ENCODE peak calls at places on chromosomes 12 and 14, in seven cellular contexts. L is A549, R is GM20000, F is progenitor cell of endocrine pancreas, Q is Calu3, S is GM06990, G is omental fat pad. Y is an unnamed sample.

GRCh38 chr12:80901661-80902060 is 36.1 kb downstream of the LIN7A start:
- DNase-seq in L (no peak), R (no peak), F (no peak), Q (no peak), S (no peak), G (no peak), Y (no peak)

GRCh38 chr12:34339922-34340321 is 317.6 kb downstream of the ALG10 start:
- DNase-seq in L (no peak), R (no peak), F (no peak), Q (no peak), S (no peak), G (no peak), Y (no peak)

GRCh38 chr14:101191882-101192660 is 288.5 kb upstream of the RTL1 start:
- DNase-seq in L (no peak), R (no peak), F (no peak), Q (no peak), S (no peak), G (no peak), Y (no peak)

GRCh38 chr12:131454418-131455217 is 256.3 kb upstream of the SFSWAP start:
- DNase-seq in L (peak), R (peak), F (peak), Q (peak), S (peak), G (no peak), Y (peak)

GRCh38 chr12:23055004-23055403 is 430.0 kb downstream of the ETNK1 start:
- DNase-seq in L (peak), R (no peak), F (peak), Q (peak), S (no peak), G (no peak), Y (peak)

GRCh38 chr12:25866586-25867378 is 91.7 kb upstream of the RASSF8 start:
- DNase-seq in L (no peak), R (no peak), F (no peak), Q (no peak), S (no peak), G (no peak), Y (no peak)

GRCh38 chr14:59055439-59056045 is 132.9 kb upstream of the DAAM1 start:
- DNase-seq in L (peak), R (peak), F (no peak), Q (peak), S (no peak), G (no peak), Y (no peak)

GRCh38 chr12:94140556-94140955 is 7.8 kb upstream of the PLXNC1 start:
- DNase-seq in L (peak), R (peak), F (no peak), Q (no peak), S (peak), G (no peak), Y (peak)

GRCh38 chr12:50610171-50610570 is 105.4 kb downstream of the DIP2B start:
- DNase-seq in L (no peak), R (no peak), F (no peak), Q (no peak), S (no peak), G (no peak), Y (no peak)

GRCh38 chr12:66035289-66035961 is 95.1 kb downstream of the LLPH start:
- DNase-seq in L (peak), R (no peak), F (no peak), Q (peak), S (no peak), G (no peak), Y (no peak)

GRCh38 chr12:5439333-5439732 is 7.4 kb downstream of the NTF3 start:
- DNase-seq in L (no peak), R (no peak), F (no peak), Q (no peak), S (no peak), G (no peak), Y (no peak)

GRCh38 chr12:107126688-107127481 is 33.5 kb upstream of the CRY1 start:
- DNase-seq in L (peak), R (no peak), F (no peak), Q (no peak), S (no peak), G (no peak), Y (no peak)

GRCh38 chr14:73829526-73830431 is 21.9 kb upstream of the PTGR2 start:
- DNase-seq in L (peak), R (peak), F (no peak), Q (peak), S (peak), G (no peak), Y (no peak)

GRCh38 chr12:1740161-1740948 is 49.5 kb downstream of the ADIPOR2 start:
- DNase-seq in L (no peak), R (no peak), F (no peak), Q (no peak), S (no peak), G (no peak), Y (no peak)

GRCh38 chr12:52183544-52183910 is 8.3 kb downstream of the KRT80 start:
- DNase-seq in L (no peak), R (no peak), F (no peak), Q (no peak), S (no peak), G (no peak), Y (no peak)

GRCh38 chr14:91873476-91874265 is 6.3 kb upstream of the TC2N start:
- DNase-seq in L (no peak), R (peak), F (no peak), Q (peak), S (peak), G (no peak), Y (no peak)

GRCh38 chr12:19539836-19540235 is 100.5 kb downstream of the AEBP2 start:
- DNase-seq in L (no peak), R (no peak), F (no peak), Q (no peak), S (no peak), G (no peak), Y (no peak)

GRCh38 chr12:88185988-88186387 is 43.9 kb downstream of the TMTC3 start:
- DNase-seq in L (peak), R (no peak), F (no peak), Q (peak), S (no peak), G (no peak), Y (no peak)

GRCh38 chr12:51389302-51389999 is 1.8 kb downstream of the GALNT6 start:
- DNase-seq in L (no peak), R (peak), F (no peak), Q (no peak), S (peak), G (no peak), Y (no peak)

GRCh38 chr12:79512068-79512467 is 178.7 kb downstream of the PAWR start:
- DNase-seq in L (peak), R (no peak), F (no peak), Q (no peak), S (no peak), G (no peak), Y (peak)
- TF ChIP-seq CTCF in L (peak), R (no peak), F (peak), Q (no peak), S (peak), G (no peak), Y (no peak)

GRCh38 chr12:111175404-111175803 is 193.5 kb downstream of the PHETA1 start:
- DNase-seq in L (no peak), R (no peak), F (no peak), Q (no peak), S (no peak), G (no peak), Y (no peak)

GRCh38 chr12:111171832-111172231 is 197.1 kb downstream of the PHETA1 start:
- DNase-seq in L (no peak), R (no peak), F (no peak), Q (no peak), S (no peak), G (no peak), Y (no peak)

GRCh38 chr12:111171334-111171733 is 197.6 kb downstream of the PHETA1 start:
- DNase-seq in L (no peak), R (no peak), F (no peak), Q (no peak), S (no peak), G (no peak), Y (no peak)

GRCh38 chr12:111173391-111174282 is 195.3 kb downstream of the PHETA1 start:
- DNase-seq in L (no peak), R (no peak), F (no peak), Q (no peak), S (no peak), G (no peak), Y (no peak)

GRCh38 chr12:111174283-111175108 is 194.4 kb downstream of the PHETA1 start:
- DNase-seq in L (peak), R (peak), F (no peak), Q (no peak), S (no peak), G (no peak), Y (no peak)
- TF ChIP-seq CTCF in L (peak), R (peak), F (peak), Q (no peak), S (peak), G (no peak), Y (no peak)

GRCh38 chr14:75884198-75884611 is 97.6 kb downstream of the TGFB3 start:
- DNase-seq in L (no peak), R (no peak), F (no peak), Q (no peak), S (no peak), G (no peak), Y (peak)
- TF ChIP-seq CTCF in L (no peak), R (no peak), F (peak), Q (no peak), S (peak), G (no peak), Y (peak)

DNA sequence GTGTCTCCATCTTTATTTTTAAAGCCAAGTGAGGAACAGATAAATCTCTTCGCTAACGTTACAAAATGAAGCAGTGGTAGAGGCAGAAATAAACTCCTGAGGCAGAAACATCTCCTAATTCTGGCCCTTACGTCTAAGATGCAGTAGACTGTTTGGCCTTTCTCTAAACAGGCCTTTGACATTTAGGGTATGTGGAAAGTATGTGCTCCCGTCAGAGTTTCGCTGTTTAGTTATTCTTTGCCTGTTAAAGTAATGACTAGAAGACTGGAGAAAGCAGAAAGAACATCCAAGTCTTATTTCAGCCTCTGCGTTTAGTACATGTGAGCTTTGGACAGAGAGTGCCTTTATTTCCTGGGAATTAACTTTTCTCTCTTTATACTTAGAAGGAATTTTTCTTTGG is 216.6 kb downstream of the RAD51B start:
- DNase-seq in L (no peak), R (no peak), F (no peak), Q (no peak), S (no peak), G (no peak), Y (no peak)
- TF ChIP-seq CTCF in L (no peak), R (no peak), F (no peak), Q (no peak), S (no peak), G (no peak), Y (no peak)

DNA sequence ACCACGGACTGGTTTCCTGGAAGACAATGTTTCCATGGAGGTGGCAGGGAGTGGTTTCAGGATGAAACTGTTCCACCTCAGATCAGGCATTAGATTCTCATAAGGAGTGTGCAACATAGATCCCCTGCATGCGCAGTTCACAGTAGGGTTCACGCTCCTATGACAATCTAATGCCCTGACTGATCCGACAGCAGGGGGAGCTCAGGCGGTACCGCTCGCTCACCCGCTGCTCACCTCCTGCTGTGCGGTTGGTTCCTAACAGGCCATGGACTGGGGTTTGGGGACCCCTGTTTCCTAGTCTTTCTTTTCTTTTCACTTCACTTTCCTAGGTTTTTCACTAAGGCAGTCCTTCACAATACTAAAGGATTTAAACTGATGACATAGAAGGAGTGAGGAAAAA is 39.6 kb downstream of the GUCY2C start:
- DNase-seq in L (no peak), R (no peak), F (no peak), Q (no peak), S (no peak), G (no peak), Y (peak)
- TF ChIP-seq CTCF in L (no peak), R (no peak), F (no peak), Q (no peak), S (no peak), G (no peak), Y (no peak)

GRCh38 chr12:38141239-38141638 is 175.3 kb upstream of the ALG10B start:
- DNase-seq in L (no peak), R (no peak), F (no peak), Q (no peak), S (no peak), G (no peak), Y (no peak)

GRCh38 chr12:38144601-38145436 is 171.8 kb upstream of the ALG10B start:
- DNase-seq in L (peak), R (no peak), F (no peak), Q (peak), S (no peak), G (no peak), Y (no peak)

GRCh38 chr12:38141861-38142260 is 174.7 kb upstream of the ALG10B start:
- DNase-seq in L (no peak), R (no peak), F (no peak), Q (no peak), S (no peak), G (no peak), Y (no peak)

GRCh38 chr12:38144049-38144448 is 172.5 kb upstream of the ALG10B start:
- DNase-seq in L (no peak), R (no peak), F (no peak), Q (no peak), S (no peak), G (no peak), Y (no peak)

GRCh38 chr12:38142974-38143373 is 173.6 kb upstream of the ALG10B start:
- DNase-seq in L (peak), R (no peak), F (no peak), Q (no peak), S (no peak), G (no peak), Y (no peak)
- TF ChIP-seq CTCF in L (peak), R (no peak), F (no peak), Q (no peak), S (peak), G (no peak), Y (no peak)

DNA sequence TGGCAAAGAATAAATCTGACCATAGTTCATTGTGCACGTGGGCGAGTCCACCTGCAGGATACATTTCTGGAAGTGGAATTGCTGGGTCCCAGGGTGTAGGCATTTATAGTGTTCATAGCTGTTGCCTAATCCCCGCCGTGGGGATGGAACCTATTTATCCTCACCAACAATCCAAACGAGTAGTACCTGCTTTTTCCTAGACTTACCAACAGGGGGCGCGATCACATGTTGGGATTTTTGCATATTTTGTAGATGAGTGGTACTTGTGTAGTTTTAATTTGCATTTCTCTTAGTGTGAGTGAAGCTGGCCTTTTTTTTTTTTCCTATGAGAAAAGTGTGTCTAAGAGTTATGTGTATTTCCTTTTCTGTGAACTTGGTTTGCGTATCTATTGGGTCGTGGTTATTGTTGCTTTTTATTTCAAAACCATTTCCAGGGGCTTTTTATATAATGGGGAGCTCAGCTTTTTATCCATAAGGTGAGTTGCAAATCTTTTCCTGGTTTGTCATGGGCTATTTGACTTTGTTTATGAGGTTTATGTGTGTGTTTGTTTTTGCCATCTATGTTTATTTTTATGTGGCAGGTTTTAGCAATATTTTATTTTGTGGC is 67.2 kb downstream of the CCDC92 start:
- DNase-seq in L (peak), R (peak), F (no peak), Q (peak), S (no peak), G (no peak), Y (peak)
- TF ChIP-seq CTCF in L (peak), R (peak), F (peak), Q (peak), S (peak), G (peak), Y (peak)

GRCh38 chr12:67269632-67270578 is 747 bp downstream of the CAND1 start:
- DNase-seq in L (peak), R (peak), F (peak), Q (peak), S (peak), G (no peak), Y (peak)
- TF ChIP-seq CTCF in L (no peak), R (no peak), F (peak), Q (no peak), S (no peak), G (no peak), Y (no peak)